ENCODE peak calls at places on chromosomes 2 and 18, in eight cellular contexts. One of them, this sample, is unnamed.

GRCh38 chr2:1979569-1979968 is 235.3 kb upstream of the PXDN start:
- DNase-seq in fibroblast of lung: no peak
- DNase-seq in effector memory CD4-positive, alpha-beta T cell: no peak
- DNase-seq in lower lobe of right lung: no peak
- DNase-seq in Peyer's patch: no peak
- DNase-seq in BJ: no peak
- DNase-seq in mucosa of descending colon: no peak
- DNase-seq in PC-9: no peak
- DNase-seq in this sample: no peak

GRCh38 chr2:120783371-120783791 is 47.7 kb downstream of the GLI2 start:
- DNase-seq in BJ: no peak
- DNase-seq in PC-9: no peak
- DNase-seq in effector memory CD4-positive, alpha-beta T cell: no peak
- DNase-seq in fibroblast of lung: peak; percentile 87
- DNase-seq in Peyer's patch: no peak
- DNase-seq in lower lobe of right lung: no peak
- DNase-seq in mucosa of descending colon: no peak
- DNase-seq in this sample: no peak

GRCh38 chr2:116148361-116148760 is 1666.1 kb upstream of the DDX18 start:
- DNase-seq in Peyer's patch: no peak
- DNase-seq in PC-9: no peak
- DNase-seq in effector memory CD4-positive, alpha-beta T cell: no peak
- DNase-seq in lower lobe of right lung: no peak
- DNase-seq in fibroblast of lung: no peak
- DNase-seq in BJ: no peak
- DNase-seq in mucosa of descending colon: no peak
- DNase-seq in this sample: no peak

GRCh38 chr2:240149943-240150784 is 9.7 kb upstream of the OTOS start:
- DNase-seq in effector memory CD4-positive, alpha-beta T cell: no peak
- DNase-seq in PC-9: no peak
- DNase-seq in BJ: no peak
- DNase-seq in fibroblast of lung: peak; percentile 12
- DNase-seq in Peyer's patch: no peak
- DNase-seq in lower lobe of right lung: peak; percentile 49
- DNase-seq in mucosa of descending colon: peak; percentile 29
- DNase-seq in this sample: peak; percentile 72

GRCh38 chr2:128754246-128754724 is 435.6 kb upstream of the HS6ST1 start:
- DNase-seq in PC-9: no peak
- DNase-seq in BJ: no peak
- DNase-seq in Peyer's patch: no peak
- DNase-seq in fibroblast of lung: peak; percentile 22
- DNase-seq in mucosa of descending colon: peak; percentile 17
- DNase-seq in lower lobe of right lung: no peak
- DNase-seq in effector memory CD4-positive, alpha-beta T cell: no peak
- DNase-seq in this sample: no peak

GRCh38 chr2:189142893-189143759 is 36.4 kb downstream of the COL5A2 start:
- DNase-seq in mucosa of descending colon: peak; percentile 77
- DNase-seq in PC-9: no peak
- DNase-seq in lower lobe of right lung: no peak
- DNase-seq in effector memory CD4-positive, alpha-beta T cell: peak; percentile 15
- DNase-seq in fibroblast of lung: peak; percentile 28
- DNase-seq in Peyer's patch: no peak
- DNase-seq in BJ: no peak
- DNase-seq in this sample: no peak

GRCh38 chr18:28177828-28178635 is 1.1 kb upstream of the CDH2 start:
- DNase-seq in mucosa of descending colon: no peak
- DNase-seq in lower lobe of right lung: no peak
- DNase-seq in PC-9: no peak
- DNase-seq in BJ: no peak
- DNase-seq in fibroblast of lung: peak; percentile 75
- DNase-seq in Peyer's patch: peak; percentile 45
- DNase-seq in effector memory CD4-positive, alpha-beta T cell: no peak
- DNase-seq in this sample: peak; percentile 73

GRCh38 chr2:58620127-58620526 is 379.0 kb upstream of the FANCL start:
- DNase-seq in mucosa of descending colon: no peak
- DNase-seq in lower lobe of right lung: no peak
- DNase-seq in fibroblast of lung: peak; percentile 60
- DNase-seq in BJ: no peak
- DNase-seq in effector memory CD4-positive, alpha-beta T cell: no peak
- DNase-seq in Peyer's patch: no peak
- DNase-seq in PC-9: peak; percentile 70
- DNase-seq in this sample: no peak

GRCh38 chr2:236127010-236127409 is 41.2 kb downstream of the GBX2 start:
- DNase-seq in PC-9: no peak
- DNase-seq in mucosa of descending colon: no peak
- DNase-seq in effector memory CD4-positive, alpha-beta T cell: no peak
- DNase-seq in BJ: no peak
- DNase-seq in lower lobe of right lung: no peak
- DNase-seq in Peyer's patch: no peak
- DNase-seq in fibroblast of lung: no peak
- DNase-seq in this sample: no peak

GRCh38 chr18:62586148-62586774 is 63.4 kb downstream of the ZCCHC2 start:
- DNase-seq in effector memory CD4-positive, alpha-beta T cell: peak; percentile 36
- DNase-seq in Peyer's patch: peak; percentile 73
- DNase-seq in PC-9: peak; percentile 35
- DNase-seq in fibroblast of lung: peak; percentile 60
- DNase-seq in BJ: peak; percentile 7
- DNase-seq in mucosa of descending colon: peak; percentile 71
- DNase-seq in lower lobe of right lung: peak; percentile 77
- DNase-seq in this sample: no peak

GRCh38 chr2:162197095-162197825 is 45.2 kb upstream of the GCG start:
- DNase-seq in lower lobe of right lung: no peak
- DNase-seq in fibroblast of lung: peak; percentile 85
- DNase-seq in BJ: peak; percentile 1
- DNase-seq in PC-9: no peak
- DNase-seq in mucosa of descending colon: no peak
- DNase-seq in Peyer's patch: no peak
- DNase-seq in effector memory CD4-positive, alpha-beta T cell: no peak
- DNase-seq in this sample: no peak
- H3K4me3 ChIP-seq in lower lobe of right lung: no peak overlapping the region
- H3K4me3 ChIP-seq in fibroblast of lung: no peak overlapping the region
- H3K4me3 ChIP-seq in BJ: no peak overlapping the region
- H3K4me3 ChIP-seq in PC-9: no peak overlapping the region
- H3K4me3 ChIP-seq in mucosa of descending colon: no peak overlapping the region
- H3K4me3 ChIP-seq in Peyer's patch: no peak overlapping the region
- H3K4me3 ChIP-seq in effector memory CD4-positive, alpha-beta T cell: no peak overlapping the region
- H3K4me3 ChIP-seq in this sample: no peak overlapping the region

GRCh38 chr18:34707670-34708069 is 2.4 kb upstream of the DTNA start:
- DNase-seq in PC-9: peak; percentile 46
- DNase-seq in mucosa of descending colon: peak; percentile 27
- DNase-seq in lower lobe of right lung: no peak
- DNase-seq in fibroblast of lung: peak; percentile 90
- DNase-seq in Peyer's patch: no peak
- DNase-seq in effector memory CD4-positive, alpha-beta T cell: no peak
- DNase-seq in BJ: peak; percentile 58
- DNase-seq in this sample: no peak

GRCh38 chr18:34709631-34710429 is at the start of gene DTNA:
- DNase-seq in BJ: peak; percentile 90
- DNase-seq in lower lobe of right lung: no peak
- DNase-seq in mucosa of descending colon: peak; percentile 15
- DNase-seq in PC-9: no peak
- DNase-seq in effector memory CD4-positive, alpha-beta T cell: no peak
- DNase-seq in fibroblast of lung: peak; percentile 97
- DNase-seq in Peyer's patch: no peak
- DNase-seq in this sample: no peak

GRCh38 chr18:34704823-34705222 is 5.3 kb upstream of the DTNA start:
- DNase-seq in lower lobe of right lung: no peak
- DNase-seq in mucosa of descending colon: no peak
- DNase-seq in Peyer's patch: no peak
- DNase-seq in effector memory CD4-positive, alpha-beta T cell: no peak
- DNase-seq in fibroblast of lung: no peak
- DNase-seq in PC-9: no peak
- DNase-seq in BJ: no peak
- DNase-seq in this sample: no peak

GRCh38 chr18:34709104-34709503 is 994 bp upstream of the DTNA start:
- DNase-seq in Peyer's patch: no peak
- DNase-seq in fibroblast of lung: peak; percentile 73
- DNase-seq in lower lobe of right lung: no peak
- DNase-seq in mucosa of descending colon: no peak
- DNase-seq in PC-9: no peak
- DNase-seq in effector memory CD4-positive, alpha-beta T cell: no peak
- DNase-seq in BJ: peak; percentile 65
- DNase-seq in this sample: peak; percentile 56

DNA sequence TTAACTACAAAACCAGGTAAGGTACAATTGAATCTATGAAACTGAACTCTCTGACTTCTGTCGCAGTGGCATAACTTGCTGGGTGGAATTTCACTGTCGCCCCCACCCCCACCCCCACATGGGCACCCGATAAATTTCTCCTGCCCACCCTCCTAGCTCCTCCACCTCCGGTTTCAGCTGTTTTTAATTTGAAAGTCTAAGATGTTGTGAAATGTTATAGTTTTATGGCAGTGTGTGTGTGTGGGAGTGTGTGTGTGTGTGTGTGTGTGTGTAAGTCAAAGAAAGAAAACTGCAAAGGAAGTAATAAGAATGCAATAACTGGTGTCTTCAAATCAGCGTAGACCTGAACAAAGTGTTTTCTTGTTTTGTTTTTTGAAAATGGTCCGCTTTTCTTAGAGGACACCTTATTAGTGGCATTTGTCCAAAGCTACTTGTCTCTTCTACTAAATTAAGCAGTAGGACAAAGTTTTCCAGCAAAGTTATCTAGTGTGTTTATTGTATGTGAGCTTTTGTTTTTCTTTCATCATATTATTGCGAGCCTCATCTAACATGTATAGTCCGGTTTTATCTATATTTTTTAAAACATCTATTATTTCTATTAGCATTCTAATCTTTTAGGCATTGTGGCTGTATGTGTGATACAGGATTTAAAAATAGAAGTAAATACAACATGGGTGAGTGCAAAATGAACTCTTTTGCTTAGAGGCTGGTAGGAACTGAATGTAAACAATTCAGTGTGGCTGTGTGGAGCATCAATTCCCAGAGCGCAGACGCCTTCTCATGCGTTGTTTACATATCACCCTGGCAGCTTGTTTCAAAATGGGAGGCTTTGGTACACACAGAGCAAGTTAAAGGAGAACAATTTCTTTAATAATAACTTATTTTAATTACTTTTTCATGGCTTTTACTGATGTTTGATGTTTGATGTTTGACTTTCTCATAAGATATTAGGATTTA is 610 bp downstream of the DTNA start:
- DNase-seq in lower lobe of right lung: no peak
- DNase-seq in fibroblast of lung: peak; percentile 57
- DNase-seq in Peyer's patch: no peak
- DNase-seq in PC-9: no peak
- DNase-seq in mucosa of descending colon: peak; percentile 33
- DNase-seq in effector memory CD4-positive, alpha-beta T cell: no peak
- DNase-seq in BJ: peak; percentile 20
- DNase-seq in this sample: no peak
- H3K4me3 ChIP-seq in lower lobe of right lung: peak overlapping the region; percentile 32
- H3K4me3 ChIP-seq in fibroblast of lung: peak overlapping the region; percentile 97
- H3K4me3 ChIP-seq in Peyer's patch: no peak overlapping the region
- H3K4me3 ChIP-seq in PC-9: no peak overlapping the region
- H3K4me3 ChIP-seq in mucosa of descending colon: no peak overlapping the region
- H3K4me3 ChIP-seq in effector memory CD4-positive, alpha-beta T cell: no peak overlapping the region
- H3K4me3 ChIP-seq in BJ: peak overlapping the region; percentile 23
- H3K4me3 ChIP-seq in this sample: peak overlapping the region; percentile 23

GRCh38 chr18:69400253-69400975 is at the start of gene DOK6:
- DNase-seq in lower lobe of right lung: peak; percentile 50
- DNase-seq in fibroblast of lung: peak; percentile 85
- DNase-seq in PC-9: no peak
- DNase-seq in mucosa of descending colon: peak; percentile 7
- DNase-seq in effector memory CD4-positive, alpha-beta T cell: no peak
- DNase-seq in BJ: peak; percentile 15
- DNase-seq in Peyer's patch: no peak
- DNase-seq in this sample: peak; percentile 80

GRCh38 chr18:69402219-69402989 is 1.7 kb downstream of the DOK6 start:
- DNase-seq in Peyer's patch: no peak
- DNase-seq in fibroblast of lung: peak; percentile 1
- DNase-seq in effector memory CD4-positive, alpha-beta T cell: no peak
- DNase-seq in PC-9: no peak
- DNase-seq in mucosa of descending colon: no peak
- DNase-seq in lower lobe of right lung: no peak
- DNase-seq in BJ: no peak
- DNase-seq in this sample: no peak

GRCh38 chr18:69399253-69399652 is 1.4 kb upstream of the DOK6 start:
- DNase-seq in lower lobe of right lung: no peak
- DNase-seq in BJ: no peak
- DNase-seq in Peyer's patch: no peak
- DNase-seq in fibroblast of lung: no peak
- DNase-seq in mucosa of descending colon: no peak
- DNase-seq in PC-9: no peak
- DNase-seq in effector memory CD4-positive, alpha-beta T cell: no peak
- DNase-seq in this sample: no peak

GRCh38 chr18:69400976-69401474 is 337 bp downstream of the DOK6 start:
- DNase-seq in PC-9: no peak
- DNase-seq in lower lobe of right lung: peak; percentile 42
- DNase-seq in fibroblast of lung: peak; percentile 44
- DNase-seq in effector memory CD4-positive, alpha-beta T cell: no peak
- DNase-seq in BJ: no peak
- DNase-seq in mucosa of descending colon: no peak
- DNase-seq in Peyer's patch: no peak
- DNase-seq in this sample: peak; percentile 73

GRCh38 chr18:69401475-69402218 is 959 bp downstream of the DOK6 start:
- DNase-seq in lower lobe of right lung: no peak
- DNase-seq in effector memory CD4-positive, alpha-beta T cell: no peak
- DNase-seq in PC-9: no peak
- DNase-seq in fibroblast of lung: peak; percentile 30
- DNase-seq in Peyer's patch: no peak
- DNase-seq in BJ: no peak
- DNase-seq in mucosa of descending colon: no peak
- DNase-seq in this sample: peak; percentile 61
- H3K4me3 ChIP-seq in lower lobe of right lung: peak overlapping the region; percentile 58
- H3K4me3 ChIP-seq in effector memory CD4-positive, alpha-beta T cell: peak overlapping the region; percentile 4
- H3K4me3 ChIP-seq in PC-9: no peak overlapping the region
- H3K4me3 ChIP-seq in fibroblast of lung: peak overlapping the region; percentile 70
- H3K4me3 ChIP-seq in Peyer's patch: peak overlapping the region; percentile 19
- H3K4me3 ChIP-seq in BJ: peak overlapping the region; percentile 37
- H3K4me3 ChIP-seq in mucosa of descending colon: no peak overlapping the region
- H3K4me3 ChIP-seq in this sample: peak overlapping the region; percentile 75

GRCh38 chr18:13500891-13501887 is 225.2 kb downstream of the FAM210A start:
- DNase-seq in BJ: peak; percentile 20
- DNase-seq in fibroblast of lung: peak; percentile 95
- DNase-seq in effector memory CD4-positive, alpha-beta T cell: no peak
- DNase-seq in mucosa of descending colon: peak; percentile 19
- DNase-seq in Peyer's patch: no peak
- DNase-seq in lower lobe of right lung: no peak
- DNase-seq in PC-9: no peak
- DNase-seq in this sample: no peak

GRCh38 chr18:13503839-13504238 is 222.5 kb downstream of the FAM210A start:
- DNase-seq in fibroblast of lung: no peak
- DNase-seq in mucosa of descending colon: peak; percentile 23
- DNase-seq in PC-9: no peak
- DNase-seq in lower lobe of right lung: no peak
- DNase-seq in Peyer's patch: no peak
- DNase-seq in BJ: no peak
- DNase-seq in effector memory CD4-positive, alpha-beta T cell: no peak
- DNase-seq in this sample: no peak

GRCh38 chr18:13500227-13500865 is 226.0 kb downstream of the FAM210A start:
- DNase-seq in BJ: peak; percentile 39
- DNase-seq in fibroblast of lung: peak; percentile 93
- DNase-seq in effector memory CD4-positive, alpha-beta T cell: no peak
- DNase-seq in PC-9: no peak
- DNase-seq in mucosa of descending colon: no peak
- DNase-seq in lower lobe of right lung: no peak
- DNase-seq in Peyer's patch: no peak
- DNase-seq in this sample: peak; percentile 81

GRCh38 chr18:13502585-13502984 is 223.8 kb downstream of the FAM210A start:
- DNase-seq in BJ: no peak
- DNase-seq in mucosa of descending colon: no peak
- DNase-seq in Peyer's patch: no peak
- DNase-seq in lower lobe of right lung: no peak
- DNase-seq in fibroblast of lung: peak; percentile 35
- DNase-seq in PC-9: no peak
- DNase-seq in effector memory CD4-positive, alpha-beta T cell: no peak
- DNase-seq in this sample: no peak

GRCh38 chr18:13501896-13502295 is 224.5 kb downstream of the FAM210A start:
- DNase-seq in Peyer's patch: no peak
- DNase-seq in lower lobe of right lung: no peak
- DNase-seq in BJ: no peak
- DNase-seq in fibroblast of lung: peak; percentile 42
- DNase-seq in mucosa of descending colon: no peak
- DNase-seq in effector memory CD4-positive, alpha-beta T cell: no peak
- DNase-seq in PC-9: no peak
- DNase-seq in this sample: no peak
- H3K4me3 ChIP-seq in Peyer's patch: no peak overlapping the region
- H3K4me3 ChIP-seq in lower lobe of right lung: no peak overlapping the region
- H3K4me3 ChIP-seq in BJ: no peak overlapping the region
- H3K4me3 ChIP-seq in fibroblast of lung: no peak overlapping the region
- H3K4me3 ChIP-seq in mucosa of descending colon: no peak overlapping the region
- H3K4me3 ChIP-seq in effector memory CD4-positive, alpha-beta T cell: no peak overlapping the region
- H3K4me3 ChIP-seq in PC-9: no peak overlapping the region
- H3K4me3 ChIP-seq in this sample: no peak overlapping the region

This sample was measured in kidney.